ENCODE peak calls at places on chromosome 13, in seven cellular contexts. Q is uterus, G is H1, N is neural crest cell, E is GM20000, D is mammary epithelial cell, L is lung. A is an unnamed sample.

GRCh38 chr13:111202745-111203144 is 87.6 kb downstream of the ARHGEF7 start:
- DNase-seq in Q (no peak), G (no peak), N (no peak), E (peak), D (no peak), L (no peak), A (no peak)

GRCh38 chr13:79541426-79542049 is 60.6 kb downstream of the NDFIP2 start:
- DNase-seq in Q (no peak), G (no peak), N (no peak), E (peak), D (peak), L (no peak), A (no peak)

GRCh38 chr13:51811046-51811445 is 7.1 kb upstream of the DHRS12 start:
- DNase-seq in Q (no peak), G (no peak), N (no peak), E (no peak), D (no peak), L (no peak), A (no peak)

GRCh38 chr13:50014404-50014803 is 840 bp upstream of the KCNRG start:
- DNase-seq in Q (no peak), G (no peak), N (no peak), E (no peak), D (no peak), L (no peak), A (no peak)

GRCh38 chr13:77492982-77493381 is 42.5 kb upstream of the SCEL start:
- DNase-seq in Q (no peak), G (no peak), N (no peak), E (peak), D (peak), L (no peak), A (no peak)

GRCh38 chr13:63190219-63190618 is 1774.6 kb upstream of the PCDH20 start:
- DNase-seq in Q (no peak), G (no peak), N (no peak), E (no peak), D (no peak), L (no peak), A (no peak)

GRCh38 chr13:34941835-34942731 is at the start of gene NBEA:
- DNase-seq in Q (peak), G (peak), N (peak), E (peak), D (peak), L (peak), A (peak)

GRCh38 chr13:61954092-61954491 is 538.4 kb upstream of the PCDH20 start:
- DNase-seq in Q (no peak), G (no peak), N (no peak), E (no peak), D (no peak), L (no peak), A (no peak)

GRCh38 chr13:36124236-36124822 is 6.9 kb downstream of the DCLK1 start:
- DNase-seq in Q (peak), G (no peak), N (no peak), E (no peak), D (no peak), L (peak), A (no peak)

GRCh38 chr13:29802621-29803020 is 47.8 kb downstream of the UBL3 start:
- DNase-seq in Q (no peak), G (no peak), N (no peak), E (no peak), D (peak), L (no peak), A (no peak)

GRCh38 chr13:102392810-102393209 is 9.0 kb downstream of the FGF14 start:
- DNase-seq in Q (no peak), G (no peak), N (no peak), E (no peak), D (peak), L (no peak), A (no peak)

GRCh38 chr13:102399791-102400618 is 1.8 kb downstream of the FGF14 start:
- DNase-seq in Q (peak), G (peak), N (no peak), E (peak), D (peak), L (no peak), A (no peak)

GRCh38 chr13:102395939-102396338 is 5.9 kb downstream of the FGF14 start:
- DNase-seq in Q (no peak), G (no peak), N (no peak), E (no peak), D (no peak), L (no peak), A (no peak)

GRCh38 chr13:102395174-102395573 is 6.7 kb downstream of the FGF14 start:
- DNase-seq in Q (no peak), G (no peak), N (no peak), E (no peak), D (no peak), L (no peak), A (no peak)

GRCh38 chr13:102394158-102395053 is 7.4 kb downstream of the FGF14 start:
- DNase-seq in Q (peak), G (peak), N (peak), E (peak), D (peak), L (peak), A (peak)
- TF ChIP-seq CTCF in Q (peak), G (no peak), N (peak), E (peak), D (no peak), L (no peak), A (no peak)

GRCh38 chr13:43195551-43195950 is 172.2 kb downstream of the DNAJC15 start:
- DNase-seq in Q (no peak), G (no peak), N (no peak), E (peak), D (no peak), L (no peak), A (no peak)
- TF ChIP-seq CTCF in Q (no peak), G (peak), N (no peak), E (no peak), D (no peak), L (no peak), A (no peak)

GRCh38 chr13:39273953-39274352 is 235.7 kb downstream of the NHLRC3 start:
- DNase-seq in Q (no peak), G (no peak), N (no peak), E (peak), D (no peak), L (no peak), A (no peak)
- TF ChIP-seq CTCF in Q (no peak), G (peak), N (no peak), E (no peak), D (peak), L (peak), A (no peak)

GRCh38 chr13:109788372-109789195 is 2.2 kb upstream of the IRS2 start:
- DNase-seq in Q (no peak), G (no peak), N (no peak), E (no peak), D (no peak), L (no peak), A (no peak)

GRCh38 chr13:109792416-109793090 is 6.2 kb upstream of the IRS2 start:
- DNase-seq in Q (no peak), G (no peak), N (no peak), E (no peak), D (no peak), L (no peak), A (no peak)

GRCh38 chr13:109790071-109790470 is 3.7 kb upstream of the IRS2 start:
- DNase-seq in Q (no peak), G (no peak), N (no peak), E (no peak), D (no peak), L (no peak), A (no peak)

GRCh38 chr13:109789262-109789661 is 2.9 kb upstream of the IRS2 start:
- DNase-seq in Q (no peak), G (no peak), N (no peak), E (no peak), D (no peak), L (no peak), A (no peak)

DNA sequence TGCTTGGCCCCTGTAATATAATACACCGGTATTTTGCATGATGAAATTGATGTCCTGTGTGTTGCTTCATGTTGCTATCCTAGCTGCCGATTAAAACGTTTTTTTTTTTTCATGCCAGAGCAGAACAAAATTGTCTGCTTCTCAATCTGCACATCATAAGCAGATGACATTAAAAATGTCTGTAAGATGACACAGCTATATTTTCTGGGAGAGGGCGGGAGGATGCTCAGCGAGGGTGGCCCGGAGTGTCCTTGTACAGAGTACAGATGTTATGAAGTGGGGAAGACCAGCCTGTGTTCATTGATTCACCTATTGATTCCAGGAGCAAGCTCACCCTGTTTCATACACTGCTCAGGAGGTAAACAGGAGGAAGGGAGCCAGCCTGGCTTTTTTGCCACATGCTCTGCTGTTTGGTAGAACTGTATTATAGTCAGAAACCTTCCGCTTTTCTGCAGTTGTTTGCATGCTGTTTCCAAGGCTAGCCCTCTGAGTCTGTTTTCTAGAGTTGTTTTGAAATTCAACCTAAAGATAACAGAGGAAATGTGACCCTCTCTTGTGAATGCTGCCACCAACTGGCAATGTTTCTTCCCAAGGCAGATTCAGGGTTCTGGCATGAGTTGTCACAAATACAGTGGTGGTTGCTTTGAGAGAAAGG is 4.7 kb upstream of the IRS2 start:
- DNase-seq in Q (no peak), G (no peak), N (peak), E (no peak), D (peak), L (no peak), A (no peak)
- TF ChIP-seq CTCF in Q (peak), G (peak), N (peak), E (no peak), D (no peak), L (peak), A (peak)

GRCh38 chr13:64470751-64471150 is 2759.4 kb downstream of the PCDH9 start:
- DNase-seq in Q (no peak), G (no peak), N (no peak), E (no peak), D (no peak), L (no peak), A (no peak)

GRCh38 chr13:64471916-64472315 is 2758.2 kb downstream of the PCDH9 start:
- DNase-seq in Q (no peak), G (no peak), N (no peak), E (no peak), D (peak), L (no peak), A (no peak)
- TF ChIP-seq CTCF in Q (no peak), G (no peak), N (peak), E (no peak), D (peak), L (no peak), A (no peak)

GRCh38 chr13:31437975-31438374 is 238.2 kb downstream of the B3GLCT start:
- DNase-seq in Q (no peak), G (no peak), N (no peak), E (no peak), D (peak), L (no peak), A (no peak)

GRCh38 chr13:31433756-31434155 is 234.0 kb downstream of the B3GLCT start:
- DNase-seq in Q (no peak), G (no peak), N (no peak), E (no peak), D (no peak), L (no peak), A (no peak)

GRCh38 chr13:31433201-31433600 is 233.4 kb downstream of the B3GLCT start:
- DNase-seq in Q (no peak), G (no peak), N (no peak), E (no peak), D (no peak), L (no peak), A (no peak)

GRCh38 chr13:31434613-31435012 is 234.8 kb downstream of the B3GLCT start:
- DNase-seq in Q (no peak), G (no peak), N (no peak), E (no peak), D (no peak), L (no peak), A (no peak)

DNA sequence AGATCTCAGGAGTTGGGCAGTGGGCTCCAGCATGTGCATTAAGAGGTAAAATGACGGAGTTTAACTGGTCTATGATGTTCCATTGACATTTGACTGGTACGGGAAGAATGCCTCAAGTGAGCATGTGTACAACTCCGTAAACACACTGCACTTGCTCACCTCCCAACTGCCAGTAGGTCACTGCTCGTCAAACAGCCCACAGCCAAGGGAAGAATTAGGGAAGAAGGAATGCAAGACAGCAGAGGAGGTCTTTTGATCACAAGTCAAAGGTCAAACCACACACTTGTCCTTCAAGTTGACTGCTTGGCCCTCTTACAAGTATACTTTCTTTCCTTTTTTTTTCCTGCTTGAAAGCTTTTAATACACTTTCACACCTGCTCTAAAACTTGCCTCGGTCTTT is 236.7 kb downstream of the B3GLCT start:
- DNase-seq in Q (no peak), G (no peak), N (no peak), E (no peak), D (no peak), L (no peak), A (no peak)
- TF ChIP-seq CTCF in Q (no peak), G (no peak), N (no peak), E (no peak), D (no peak), L (no peak), A (no peak)

DNA sequence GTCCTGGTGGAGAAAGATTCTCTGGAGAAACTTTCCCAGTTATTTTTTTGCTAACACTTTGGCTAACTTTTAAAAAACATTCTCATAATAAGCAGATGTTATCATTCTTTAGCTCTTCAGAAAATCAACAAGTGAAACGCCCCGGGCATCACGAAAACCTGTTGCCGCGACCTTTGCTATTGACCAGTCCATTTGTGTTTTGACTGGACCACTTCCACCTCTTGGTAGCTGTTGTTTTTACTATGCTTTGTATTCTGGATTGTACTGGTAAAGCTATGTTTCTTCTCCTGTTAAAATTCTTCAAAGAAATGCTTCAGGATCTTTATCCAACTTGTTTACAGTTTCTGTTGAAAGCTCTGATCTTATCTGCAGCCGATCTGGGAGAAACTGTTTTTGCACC is 23.2 kb downstream of the UFM1 start:
- DNase-seq in Q (no peak), G (no peak), N (no peak), E (no peak), D (no peak), L (no peak), A (no peak)
- TF ChIP-seq CTCF in Q (no peak), G (no peak), N (no peak), E (no peak), D (no peak), L (no peak), A (no peak)

A was measured in natural killer cell.